ENCODE peak calls at places on chromosomes 11 and 22, in eight cellular contexts. Q is A549, H is transverse colon, P is adrenal gland, G is HCT116, B is uterus, W is esophagus muscularis mucosa, N is GM12891. Z is an unnamed sample.

GRCh38 chr11:33377852-33378385 is 120.7 kb downstream of the HIPK3 start:
- DNase-seq in Q (no peak), H (no peak), P (no peak), G (no peak), B (no peak), W (peak), N (no peak), Z (no peak)

GRCh38 chr11:46383974-46384701 is 2.7 kb downstream of the MDK start:
- DNase-seq in Q (peak), H (peak), P (no peak), G (peak), B (no peak), W (no peak), N (no peak), Z (no peak)

GRCh38 chr11:35063453-35063852 is 75.5 kb upstream of the CD44 start:
- DNase-seq in Q (no peak), H (no peak), P (no peak), G (no peak), B (no peak), W (no peak), N (no peak), Z (no peak)

GRCh38 chr11:128747728-128748148 is 53.9 kb downstream of the FLI1 start:
- DNase-seq in Q (no peak), H (no peak), P (no peak), G (no peak), B (no peak), W (no peak), N (no peak), Z (no peak)

GRCh38 chr22:32050678-32051515 is 7.8 kb downstream of the SLC5A1 start:
- DNase-seq in Q (peak), H (no peak), P (peak), G (peak), B (no peak), W (no peak), N (no peak), Z (no peak)

GRCh38 chr11:110297082-110297725 is 790 bp upstream of the RDX start:
- DNase-seq in Q (no peak), H (no peak), P (no peak), G (no peak), B (no peak), W (no peak), N (no peak), Z (no peak)

GRCh38 chr11:10784229-10785145 is 24.2 kb downstream of the EIF4G2 start:
- DNase-seq in Q (no peak), H (no peak), P (no peak), G (no peak), B (no peak), W (no peak), N (no peak), Z (no peak)

GRCh38 chr11:63490551-63491239 is at the start of gene PLAAT5:
- DNase-seq in Q (no peak), H (peak), P (peak), G (no peak), B (peak), W (no peak), N (no peak), Z (peak)

GRCh38 chr11:73236879-73237278 is 18.8 kb downstream of the P2RY2 start:
- DNase-seq in Q (peak), H (peak), P (peak), G (peak), B (no peak), W (no peak), N (peak), Z (peak)

GRCh38 chr11:81207421-81208054 is 1526.1 kb downstream of the FAM181B start:
- DNase-seq in Q (no peak), H (no peak), P (no peak), G (no peak), B (no peak), W (no peak), N (no peak), Z (no peak)

GRCh38 chr11:33773399-33774355 is 643 bp downstream of the FBXO3 start:
- DNase-seq in Q (no peak), H (no peak), P (peak), G (no peak), B (no peak), W (no peak), N (peak), Z (no peak)

GRCh38 chr11:47330002-47330911 is 22.2 kb downstream of the MYBPC3 start:
- DNase-seq in Q (no peak), H (no peak), P (no peak), G (no peak), B (no peak), W (no peak), N (peak), Z (no peak)

GRCh38 chr11:44865866-44866272 is 84.8 kb downstream of the TP53I11 start:
- DNase-seq in Q (no peak), H (no peak), P (peak), G (no peak), B (no peak), W (no peak), N (no peak), Z (no peak)

GRCh38 chr22:50672471-50673230 is at the start of gene SHANK3:
- DNase-seq in Q (no peak), H (no peak), P (peak), G (no peak), B (peak), W (no peak), N (no peak), Z (peak)

GRCh38 chr11:105719073-105719846 is 109.4 kb downstream of the GRIA4 start:
- DNase-seq in Q (peak), H (no peak), P (no peak), G (peak), B (no peak), W (no peak), N (no peak), Z (no peak)

GRCh38 chr22:37338539-37339246 is 56.4 kb downstream of the CYTH4 start:
- DNase-seq in Q (no peak), H (no peak), P (no peak), G (no peak), B (no peak), W (no peak), N (no peak), Z (no peak)

GRCh38 chr11:119664063-119664572 is 64.9 kb downstream of the NECTIN1 start:
- DNase-seq in Q (no peak), H (no peak), P (no peak), G (no peak), B (no peak), W (no peak), N (no peak), Z (no peak)

GRCh38 chr22:44746836-44747519 is 5.4 kb upstream of the ARHGAP8 start:
- DNase-seq in Q (no peak), H (peak), P (peak), G (no peak), B (no peak), W (no peak), N (no peak), Z (no peak)

GRCh38 chr11:132427611-132428010 is 1057.2 kb downstream of the NTM start:
- DNase-seq in Q (no peak), H (no peak), P (no peak), G (no peak), B (no peak), W (no peak), N (no peak), Z (no peak)

GRCh38 chr11:67303989-67304411 is 670 bp downstream of the SSH3 start:
- DNase-seq in Q (no peak), H (peak), P (peak), G (no peak), B (peak), W (no peak), N (no peak), Z (peak)

GRCh38 chr11:100961633-100962032 is 168.0 kb downstream of the PGR start:
- DNase-seq in Q (no peak), H (no peak), P (no peak), G (no peak), B (no peak), W (no peak), N (no peak), Z (no peak)

GRCh38 chr11:36736103-36736502 is 138.1 kb upstream of the RAG2 start:
- DNase-seq in Q (no peak), H (no peak), P (no peak), G (no peak), B (no peak), W (no peak), N (no peak), Z (no peak)

GRCh38 chr11:134562176-134562575 is 150.1 kb upstream of the B3GAT1 start:
- DNase-seq in Q (no peak), H (no peak), P (no peak), G (no peak), B (no peak), W (peak), N (no peak), Z (no peak)

GRCh38 chr11:62710001-62710345 is 2.5 kb downstream of the GNG3 start:
- DNase-seq in Q (no peak), H (no peak), P (peak), G (no peak), B (no peak), W (no peak), N (no peak), Z (no peak)

GRCh38 chr11:79007811-79008294 is 433.0 kb downstream of the TENM4 start:
- DNase-seq in Q (no peak), H (no peak), P (no peak), G (no peak), B (no peak), W (no peak), N (no peak), Z (no peak)

GRCh38 chr11:12900496-12900895 is 108.6 kb upstream of the RASSF10 start:
- DNase-seq in Q (peak), H (no peak), P (no peak), G (no peak), B (no peak), W (no peak), N (no peak), Z (no peak)

GRCh38 chr22:48955351-48956311 is 872.0 kb downstream of the BRD1 start:
- DNase-seq in Q (no peak), H (peak), P (no peak), G (no peak), B (peak), W (peak), N (no peak), Z (no peak)

GRCh38 chr11:128686745-128687177 is 7.1 kb upstream of the FLI1 start:
- DNase-seq in Q (peak), H (peak), P (no peak), G (no peak), B (peak), W (no peak), N (peak), Z (no peak)

GRCh38 chr11:114366331-114367243 is 33.7 kb downstream of the C11orf71 start:
- DNase-seq in Q (peak), H (no peak), P (no peak), G (no peak), B (no peak), W (no peak), N (no peak), Z (no peak)

GRCh38 chr22:35726398-35726797 is 8.7 kb downstream of the APOL5 start:
- DNase-seq in Q (no peak), H (no peak), P (no peak), G (no peak), B (no peak), W (no peak), N (no peak), Z (no peak)

GRCh38 chr11:121762820-121763219 is 310.1 kb upstream of the SORL1-AS1 start:
- DNase-seq in Q (no peak), H (no peak), P (peak), G (no peak), B (peak), W (peak), N (no peak), Z (peak)

GRCh38 chr11:27679136-27680015 is 20.9 kb downstream of the BDNF start:
- DNase-seq in Q (no peak), H (no peak), P (no peak), G (no peak), B (no peak), W (no peak), N (no peak), Z (no peak)

GRCh38 chr11:19853016-19853415 is 140.4 kb downstream of the NAV2 start:
- DNase-seq in Q (no peak), H (no peak), P (no peak), G (no peak), B (no peak), W (no peak), N (no peak), Z (no peak)

GRCh38 chr11:74815966-74816365 is 67.3 kb downstream of the RNF169 start:
- DNase-seq in Q (no peak), H (no peak), P (no peak), G (no peak), B (no peak), W (no peak), N (no peak), Z (no peak)

GRCh38 chr11:21268036-21268435 is 598.6 kb downstream of the NELL1 start:
- DNase-seq in Q (no peak), H (no peak), P (no peak), G (no peak), B (no peak), W (no peak), N (no peak), Z (no peak)

GRCh38 chr11:57179701-57180100 is 2.1 kb upstream of the LRRC55 start:
- DNase-seq in Q (no peak), H (no peak), P (no peak), G (no peak), B (no peak), W (no peak), N (no peak), Z (no peak)

GRCh38 chr11:46370253-46370652 is 11.2 kb upstream of the MDK start:
- DNase-seq in Q (no peak), H (no peak), P (no peak), G (no peak), B (no peak), W (no peak), N (no peak), Z (no peak)

GRCh38 chr11:12771875-12772274 is 97.7 kb downstream of the TEAD1 start:
- DNase-seq in Q (no peak), H (no peak), P (no peak), G (no peak), B (no peak), W (no peak), N (no peak), Z (no peak)

GRCh38 chr22:46139895-46140350 is 10.4 kb upstream of the PPARA start:
- DNase-seq in Q (no peak), H (no peak), P (peak), G (no peak), B (no peak), W (no peak), N (no peak), Z (peak)

GRCh38 chr11:36744375-36745168 is 146.5 kb upstream of the RAG2 start:
- DNase-seq in Q (peak), H (peak), P (peak), G (peak), B (peak), W (no peak), N (no peak), Z (peak)

DNA sequence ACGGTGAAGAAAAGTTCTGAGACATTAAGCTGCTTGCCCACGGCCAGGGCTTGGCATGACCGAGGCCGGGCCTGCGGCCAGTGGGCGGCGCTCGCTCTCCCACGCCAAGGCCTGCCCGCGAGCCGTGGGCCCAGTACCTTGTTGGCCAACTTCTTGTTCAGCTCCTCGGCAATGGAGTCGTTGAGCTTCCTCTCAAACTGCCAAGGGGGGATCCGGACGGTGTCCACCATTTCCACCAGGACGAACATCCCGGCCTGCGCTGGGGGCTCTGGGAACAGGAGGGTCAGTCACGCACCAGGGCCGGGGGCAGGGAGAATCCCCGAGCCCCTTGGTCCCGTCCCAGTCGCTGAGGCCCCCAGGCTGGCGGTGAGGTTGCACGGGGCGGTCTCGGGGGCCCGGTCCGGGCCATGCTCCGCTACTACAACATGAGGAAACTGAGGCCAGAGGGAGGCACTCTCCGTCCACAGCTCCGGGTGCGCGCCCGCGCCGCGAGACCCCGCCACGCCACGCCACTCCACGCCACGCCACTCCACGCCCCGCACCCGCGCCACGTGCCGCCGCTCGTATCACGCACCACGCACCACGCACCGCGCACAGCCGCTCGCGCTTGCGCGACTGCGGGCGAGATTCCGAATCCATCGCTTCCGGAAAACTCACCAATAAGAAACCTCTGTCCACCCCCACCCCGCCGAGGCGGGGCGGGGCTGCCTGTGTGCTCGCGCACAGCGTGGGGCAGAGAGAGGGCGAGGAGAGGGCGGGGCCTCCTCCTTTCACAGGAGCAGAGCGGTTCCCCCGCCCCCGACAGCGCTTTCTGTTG is at the start of gene POLR3H:
- DNase-seq in Q (peak), H (peak), P (peak), G (peak), B (peak), W (peak), N (peak), Z (peak)
- TF ChIP-seq POLR2A in Q (peak), H (peak), P (peak), G (no peak), B (peak), W (peak), N (no peak), Z (peak)

GRCh38 chr11:9397746-9398680 is 13.6 kb downstream of the IPO7 start:
- DNase-seq in Q (no peak), H (no peak), P (no peak), G (no peak), B (no peak), W (no peak), N (no peak), Z (no peak)
- TF ChIP-seq POLR2A in Q (no peak), H (no peak), P (no peak), G (no peak), B (no peak), W (no peak), N (no peak), Z (no peak)

GRCh38 chr11:130002352-130002845 is at the start of gene PRDM10:
- DNase-seq in Q (peak), H (peak), P (peak), G (peak), B (peak), W (peak), N (peak), Z (peak)
- TF ChIP-seq POLR2A in Q (peak), H (no peak), P (no peak), G (no peak), B (peak), W (no peak), N (peak), Z (peak)

DNA sequence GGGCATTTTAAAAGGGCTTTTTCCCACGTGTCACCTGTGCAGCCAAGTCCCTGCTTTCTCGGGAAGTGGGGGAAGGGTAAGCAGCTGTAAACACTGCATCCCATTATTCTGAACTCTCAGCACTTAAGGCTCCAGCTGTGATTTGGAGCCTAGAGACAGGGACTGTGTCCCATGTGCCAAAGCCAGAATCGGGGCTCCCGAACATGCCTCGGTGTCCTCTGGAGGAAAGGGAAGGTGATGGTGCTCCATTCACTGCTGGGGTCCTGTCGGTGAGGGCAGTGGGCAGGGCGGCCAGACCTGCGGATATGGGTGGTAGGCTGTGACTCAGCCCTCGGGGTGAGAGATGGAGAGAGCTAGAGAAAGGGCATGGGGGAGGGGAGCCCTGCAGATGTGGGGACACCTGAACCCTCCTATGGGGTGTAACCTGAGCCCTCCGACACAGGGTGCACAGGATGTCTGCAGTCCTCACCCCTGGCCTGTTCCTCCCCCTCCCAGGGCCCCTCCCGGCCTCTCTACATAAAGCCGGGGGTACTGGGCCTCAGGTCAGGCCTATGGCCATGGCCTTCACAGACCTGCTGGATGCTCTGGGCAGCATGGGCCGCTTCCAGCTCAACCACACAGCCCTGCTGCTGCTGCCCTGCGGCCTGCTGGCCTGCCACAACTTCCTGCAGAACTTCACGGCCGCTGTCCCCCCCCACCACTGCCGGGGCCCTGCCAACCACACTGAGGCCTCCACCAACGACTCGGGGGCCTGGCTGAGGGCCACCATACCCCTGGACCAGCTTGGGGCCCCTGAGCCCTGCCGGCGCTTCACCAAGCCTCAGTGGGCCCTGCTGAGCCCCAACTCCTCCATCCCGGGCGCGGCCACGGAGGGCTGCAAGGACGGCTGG is 31.8 kb downstream of the CAPN1 start:
- DNase-seq in Q (no peak), H (no peak), P (no peak), G (no peak), B (no peak), W (no peak), N (no peak), Z (no peak)
- TF ChIP-seq POLR2A in Q (no peak), H (no peak), P (no peak), G (no peak), B (no peak), W (no peak), N (no peak), Z (no peak)

DNA sequence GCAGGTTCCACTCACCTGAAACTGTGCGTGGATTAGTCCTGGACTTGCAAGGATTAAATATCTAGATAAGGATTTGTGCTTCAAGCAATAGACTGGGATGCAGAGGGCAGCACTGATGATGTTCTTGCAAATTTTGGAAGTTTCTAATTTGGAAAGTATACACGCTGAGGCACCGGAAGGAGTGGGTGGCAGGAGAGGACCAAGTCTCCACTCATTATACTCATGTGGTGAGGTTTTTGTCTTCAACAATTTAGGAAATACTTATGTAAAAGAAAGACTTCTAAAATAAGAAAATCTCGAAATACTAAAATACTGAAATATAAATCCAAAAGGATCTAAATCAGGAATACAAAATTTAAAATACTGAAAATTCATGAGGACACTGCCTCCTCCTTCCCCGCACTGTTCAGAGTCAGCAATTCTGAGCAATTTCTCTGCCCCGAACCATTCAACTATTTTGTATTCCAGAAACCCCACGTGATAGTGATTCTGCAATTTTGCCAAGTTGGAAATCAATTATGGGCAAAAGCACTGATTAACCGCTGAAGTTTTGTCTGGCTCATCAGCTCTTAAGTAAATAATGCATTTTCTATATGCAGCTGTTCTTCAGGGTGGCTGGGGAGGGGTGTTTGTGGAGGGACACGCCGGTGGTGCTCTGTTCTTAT is 47.0 kb upstream of the CLMP start:
- DNase-seq in Q (no peak), H (no peak), P (no peak), G (no peak), B (no peak), W (no peak), N (no peak), Z (no peak)
- TF ChIP-seq POLR2A in Q (no peak), H (no peak), P (no peak), G (no peak), B (no peak), W (no peak), N (no peak), Z (no peak)